ENCODE peak calls at places on chromosomes 7 and 10, in nine cellular contexts. M is IMR-90, H is fibroblast of villous mesenchyme, Z is hepatocyte, N is HCT116, L is foreskin fibroblast, T is breast epithelium, Q is MCF 10A, A is progenitor cell of endocrine pancreas. D is an unnamed sample.

GRCh38 chr7:84162125-84162524 is 32.5 kb downstream of the SEMA3A start:
- DNase-seq in M (no peak), H (no peak), Z (no peak), N (no peak), L (no peak), T (no peak), Q (no peak), A (no peak), D (no peak)

GRCh38 chr7:30196408-30196807 is 61.6 kb downstream of the MTURN start:
- DNase-seq in M (no peak), H (no peak), Z (no peak), N (no peak), L (no peak), T (no peak), Q (peak), A (no peak), D (no peak)

GRCh38 chr7:130733866-130734524 is at the start of gene KLF14:
- DNase-seq in M (no peak), H (peak), Z (peak), N (peak), L (peak), T (no peak), Q (no peak), A (peak), D (peak)

GRCh38 chr10:4391683-4392082 is 434.3 kb upstream of the AKR1E2 start:
- DNase-seq in M (no peak), H (no peak), Z (no peak), N (peak), L (no peak), T (no peak), Q (no peak), A (no peak), D (peak)

GRCh38 chr7:148276291-148277041 is 314.1 kb upstream of the C7orf33 start:
- DNase-seq in M (no peak), H (no peak), Z (no peak), N (no peak), L (no peak), T (no peak), Q (no peak), A (no peak), D (no peak)

GRCh38 chr10:96614515-96614914 is 27.7 kb upstream of the TM9SF3 start:
- DNase-seq in M (peak), H (peak), Z (peak), N (peak), L (peak), T (no peak), Q (peak), A (no peak), D (no peak)

GRCh38 chr10:131204406-131205152 is 106.9 kb downstream of the TCERG1L start:
- DNase-seq in M (no peak), H (no peak), Z (no peak), N (no peak), L (no peak), T (no peak), Q (no peak), A (no peak), D (no peak)

GRCh38 chr7:157542669-157543021 is 205.8 kb downstream of the DNAJB6 start:
- DNase-seq in M (no peak), H (no peak), Z (no peak), N (no peak), L (no peak), T (no peak), Q (no peak), A (no peak), D (no peak)

GRCh38 chr10:17019696-17020095 is 109.9 kb downstream of the CUBN start:
- DNase-seq in M (peak), H (no peak), Z (no peak), N (no peak), L (no peak), T (no peak), Q (no peak), A (no peak), D (no peak)

GRCh38 chr7:73738220-73738611 is 386 bp downstream of the ABHD11 start:
- DNase-seq in M (peak), H (peak), Z (peak), N (no peak), L (peak), T (peak), Q (peak), A (no peak), D (peak)

GRCh38 chr10:49161411-49161997 is 26.7 kb downstream of the TMEM273 start:
- DNase-seq in M (peak), H (peak), Z (peak), N (no peak), L (peak), T (no peak), Q (peak), A (no peak), D (no peak)

GRCh38 chr7:76231583-76231982 is 29.9 kb downstream of the SRRM3 start:
- DNase-seq in M (no peak), H (no peak), Z (no peak), N (no peak), L (no peak), T (no peak), Q (no peak), A (no peak), D (no peak)

GRCh38 chr7:76216683-76217082 is 15.0 kb downstream of the SRRM3 start:
- DNase-seq in M (no peak), H (no peak), Z (no peak), N (no peak), L (no peak), T (no peak), Q (no peak), A (no peak), D (no peak)

GRCh38 chr10:5560142-5560843 is 35.5 kb downstream of the CALML3 start:
- DNase-seq in M (no peak), H (no peak), Z (no peak), N (no peak), L (no peak), T (no peak), Q (no peak), A (no peak), D (no peak)

GRCh38 chr7:142385528-142386340 is 127.9 kb upstream of the PRSS58 start:
- DNase-seq in M (peak), H (peak), Z (peak), N (peak), L (peak), T (no peak), Q (peak), A (no peak), D (peak)

GRCh38 chr7:63521-64021 is 128.8 kb upstream of the FAM20C start:
- DNase-seq in M (no peak), H (no peak), Z (no peak), N (no peak), L (no peak), T (no peak), Q (no peak), A (no peak), D (no peak)

GRCh38 chr7:44276571-44277101 is 48.8 kb downstream of the CAMK2B start:
- DNase-seq in M (no peak), H (no peak), Z (no peak), N (no peak), L (no peak), T (no peak), Q (no peak), A (no peak), D (no peak)

GRCh38 chr7:1910827-1911226 is 240.8 kb downstream of the ELFN1 start:
- DNase-seq in M (no peak), H (no peak), Z (no peak), N (no peak), L (no peak), T (no peak), Q (no peak), A (no peak), D (no peak)

GRCh38 chr10:103910442-103911000 is 7.5 kb downstream of the STN1 start:
- DNase-seq in M (no peak), H (no peak), Z (no peak), N (no peak), L (no peak), T (no peak), Q (no peak), A (no peak), D (no peak)

GRCh38 chr7:27173412-27174076 is 576 bp downstream of the HOXA10 start:
- DNase-seq in M (no peak), H (peak), Z (no peak), N (no peak), L (peak), T (no peak), Q (peak), A (no peak), D (no peak)

GRCh38 chr10:3045471-3046209 is 21.7 kb upstream of the PFKP start:
- DNase-seq in M (peak), H (peak), Z (peak), N (no peak), L (peak), T (no peak), Q (peak), A (peak), D (peak)

GRCh38 chr10:103849880-103850571 is 5.3 kb downstream of the SH3PXD2A start:
- DNase-seq in M (peak), H (peak), Z (no peak), N (no peak), L (peak), T (no peak), Q (peak), A (no peak), D (no peak)

GRCh38 chr7:74033372-74034311 is 5.7 kb downstream of the ELN start:
- DNase-seq in M (no peak), H (peak), Z (peak), N (no peak), L (peak), T (no peak), Q (no peak), A (no peak), D (no peak)

GRCh38 chr7:84042110-84042539 is 152.5 kb downstream of the SEMA3A start:
- DNase-seq in M (peak), H (peak), Z (no peak), N (peak), L (peak), T (no peak), Q (peak), A (no peak), D (no peak)

GRCh38 chr7:3585826-3586225 is 284.8 kb downstream of the SDK1 start:
- DNase-seq in M (no peak), H (no peak), Z (no peak), N (no peak), L (no peak), T (no peak), Q (no peak), A (no peak), D (no peak)

GRCh38 chr7:111919690-111920179 is 286.5 kb downstream of the DOCK4 start:
- DNase-seq in M (peak), H (peak), Z (no peak), N (peak), L (peak), T (no peak), Q (peak), A (no peak), D (no peak)

GRCh38 chr10:131817866-131818509 is 82.8 kb upstream of the PPP2R2D start:
- DNase-seq in M (no peak), H (no peak), Z (no peak), N (no peak), L (no peak), T (peak), Q (no peak), A (peak), D (no peak)

GRCh38 chr10:29600067-29600466 is 34.7 kb downstream of the SVIL start:
- DNase-seq in M (peak), H (no peak), Z (no peak), N (peak), L (peak), T (peak), Q (peak), A (no peak), D (no peak)

GRCh38 chr7:117068511-117069155 is 115.3 kb downstream of the ST7 start:
- DNase-seq in M (no peak), H (no peak), Z (no peak), N (no peak), L (no peak), T (no peak), Q (no peak), A (no peak), D (no peak)

GRCh38 chr10:84665883-84666463 is 337.6 kb downstream of the CCSER2 start:
- DNase-seq in M (no peak), H (no peak), Z (peak), N (peak), L (no peak), T (no peak), Q (peak), A (no peak), D (peak)

GRCh38 chr10:122845783-122846332 is at the start of gene CUZD1:
- DNase-seq in M (no peak), H (no peak), Z (no peak), N (no peak), L (no peak), T (no peak), Q (no peak), A (no peak), D (no peak)

GRCh38 chr7:106598663-106599342 is 62.2 kb downstream of the CCDC71L start:
- DNase-seq in M (peak), H (peak), Z (peak), N (peak), L (peak), T (peak), Q (peak), A (peak), D (peak)

GRCh38 chr10:69994262-69994661 is 58.4 kb upstream of the MACROH2A2 start:
- DNase-seq in M (peak), H (peak), Z (peak), N (peak), L (peak), T (no peak), Q (peak), A (no peak), D (peak)

GRCh38 chr10:79181227-79181626 is 112.5 kb downstream of the ZMIZ1 start:
- DNase-seq in M (no peak), H (no peak), Z (no peak), N (no peak), L (no peak), T (no peak), Q (no peak), A (no peak), D (no peak)

GRCh38 chr10:94496646-94497045 is 48.9 kb upstream of the HELLS start:
- DNase-seq in M (no peak), H (no peak), Z (no peak), N (no peak), L (no peak), T (no peak), Q (no peak), A (no peak), D (no peak)

GRCh38 chr10:94496010-94496409 is 49.6 kb upstream of the HELLS start:
- DNase-seq in M (peak), H (no peak), Z (no peak), N (no peak), L (no peak), T (no peak), Q (peak), A (no peak), D (no peak)

GRCh38 chr10:94500063-94500462 is 45.5 kb upstream of the HELLS start:
- DNase-seq in M (no peak), H (peak), Z (peak), N (no peak), L (peak), T (no peak), Q (peak), A (no peak), D (no peak)
- TF ChIP-seq CTCF in M (peak), H (peak), Z (peak), N (peak), L (peak), T (no peak), Q (no peak), A (peak), D (peak)

GRCh38 chr10:91907033-91907594 is 2.2 kb downstream of the FGFBP3 start:
- DNase-seq in M (no peak), H (no peak), Z (no peak), N (no peak), L (no peak), T (no peak), Q (no peak), A (no peak), D (no peak)

GRCh38 chr10:91910467-91910866 is 1.2 kb upstream of the FGFBP3 start:
- DNase-seq in M (no peak), H (no peak), Z (no peak), N (no peak), L (no peak), T (no peak), Q (no peak), A (no peak), D (no peak)

GRCh38 chr10:91908358-91909177 is 718 bp downstream of the FGFBP3 start:
- DNase-seq in M (peak), H (peak), Z (peak), N (peak), L (peak), T (peak), Q (peak), A (peak), D (peak)

GRCh38 chr10:91907914-91908357 is 1.4 kb downstream of the FGFBP3 start:
- DNase-seq in M (no peak), H (peak), Z (peak), N (no peak), L (no peak), T (no peak), Q (no peak), A (no peak), D (no peak)

DNA sequence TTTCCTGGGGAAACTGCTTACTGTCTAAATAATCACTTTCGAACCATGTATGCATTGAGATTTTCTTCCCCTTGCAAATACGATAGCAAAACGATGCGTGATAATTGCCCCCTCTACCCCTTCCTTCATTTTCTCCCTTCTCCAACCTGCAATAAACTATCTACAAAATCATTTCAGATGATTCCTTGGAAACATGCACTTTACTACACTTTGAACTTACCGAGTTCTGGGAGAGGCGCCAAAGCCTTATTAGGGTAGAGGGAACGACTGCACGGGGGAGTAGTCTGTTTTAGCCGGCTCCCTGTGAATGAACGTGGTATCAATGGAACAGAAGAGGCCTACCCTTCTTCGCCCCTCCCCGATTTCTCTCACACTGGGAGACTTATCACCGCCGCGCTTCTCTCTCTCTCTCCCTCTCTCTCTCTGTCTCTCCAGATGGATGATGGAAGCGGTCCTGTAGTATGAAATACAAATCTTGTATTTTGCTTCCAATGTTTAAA is at the start of gene FGFBP3:
- DNase-seq in M (peak), H (peak), Z (peak), N (peak), L (peak), T (no peak), Q (peak), A (peak), D (peak)
- TF ChIP-seq CTCF in M (no peak), H (no peak), Z (no peak), N (no peak), L (no peak), T (no peak), Q (no peak), A (no peak), D (no peak)

GRCh38 chr10:71724539-71724938 is 5.0 kb upstream of the C10orf105 start:
- DNase-seq in M (no peak), H (no peak), Z (no peak), N (no peak), L (no peak), T (no peak), Q (no peak), A (no peak), D (no peak)
- TF ChIP-seq CTCF in M (no peak), H (no peak), Z (no peak), N (no peak), L (no peak), T (no peak), Q (no peak), A (no peak), D (no peak)

GRCh38 chr7:114214454-114214853 is 200.2 kb upstream of the FOXP2 start:
- DNase-seq in M (no peak), H (no peak), Z (no peak), N (no peak), L (no peak), T (no peak), Q (no peak), A (no peak), D (no peak)

GRCh38 chr7:114218283-114218682 is 196.3 kb upstream of the FOXP2 start:
- DNase-seq in M (no peak), H (no peak), Z (no peak), N (no peak), L (no peak), T (no peak), Q (no peak), A (no peak), D (no peak)

GRCh38 chr7:114212753-114213439 is 201.7 kb upstream of the FOXP2 start:
- DNase-seq in M (no peak), H (no peak), Z (no peak), N (no peak), L (no peak), T (no peak), Q (no peak), A (no peak), D (no peak)

GRCh38 chr7:114217026-114217425 is 197.6 kb upstream of the FOXP2 start:
- DNase-seq in M (no peak), H (no peak), Z (no peak), N (peak), L (no peak), T (no peak), Q (no peak), A (no peak), D (no peak)
- TF ChIP-seq CTCF in M (no peak), H (no peak), Z (no peak), N (peak), L (no peak), T (no peak), Q (peak), A (no peak), D (no peak)

DNA sequence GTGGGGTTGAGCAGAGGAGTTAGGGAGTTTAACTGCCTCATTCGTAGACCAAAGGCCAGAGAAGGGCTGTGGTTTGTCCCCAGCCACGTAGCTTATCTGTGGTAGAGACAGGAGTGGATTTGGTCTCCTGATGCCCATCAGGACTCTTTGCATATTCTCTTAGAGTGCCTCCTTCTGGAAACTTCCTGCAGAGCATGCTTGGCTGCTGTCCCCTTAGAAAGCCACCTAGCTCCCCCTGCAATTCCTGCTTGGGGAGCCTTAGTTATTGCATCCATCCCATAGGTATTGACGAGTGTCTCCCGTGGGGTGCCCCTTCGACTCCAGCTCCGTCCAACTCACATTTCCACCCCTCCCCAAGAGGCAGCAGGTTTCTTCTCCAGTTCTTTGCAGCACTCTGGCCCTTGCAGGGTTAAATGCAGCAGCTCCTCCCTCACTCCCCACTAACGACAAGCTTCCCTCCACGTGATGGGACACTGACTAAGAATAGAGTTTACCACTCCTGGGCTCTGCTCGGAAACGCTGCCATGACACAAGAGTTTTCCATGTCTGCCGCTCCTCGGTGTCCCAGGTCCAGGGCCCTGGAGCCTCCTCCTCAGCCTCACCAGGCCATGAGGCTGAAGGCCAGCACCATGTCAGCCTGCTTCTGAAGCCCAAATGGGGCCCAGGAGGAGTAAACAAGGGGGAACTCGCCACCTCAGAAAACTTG is 147.8 kb upstream of the UNC5B start:
- DNase-seq in M (no peak), H (no peak), Z (no peak), N (no peak), L (no peak), T (no peak), Q (no peak), A (no peak), D (no peak)
- TF ChIP-seq CTCF in M (no peak), H (no peak), Z (peak), N (peak), L (no peak), T (no peak), Q (no peak), A (no peak), D (no peak)